ENCODE peak calls at places on chromosomes 11 and 22, in eight cellular contexts. E is fibroblast of the aortic adventitia, Z is neural progenitor cell, V is progenitor cell of endocrine pancreas, P is pancreas, D is heart right ventricle, K is chondrocyte, M is upper lobe of right lung. L is an unnamed sample.

GRCh38 chr11:121455115-121455514 is 2.3 kb upstream of the SORL1-AS1 start:
- DNase-seq in V (no peak), Z (no peak), E (no peak), M (no peak), P (no peak), D (no peak), K (no peak), L (no peak)

GRCh38 chr22:47002692-47003091 is 240.2 kb downstream of the TBC1D22A start:
- DNase-seq in V (no peak), E (no peak), M (no peak), P (no peak), K (no peak), D (no peak), Z (no peak), L (no peak)

GRCh38 chr22:45812910-45813309 is 141.3 kb downstream of the ATXN10 start:
- DNase-seq in D (no peak), P (no peak), K (no peak), Z (no peak), M (no peak), E (no peak), V (no peak), L (no peak)

GRCh38 chr11:57493507-57494503 is 21.7 kb downstream of the SLC43A1 start:
- DNase-seq in V (peak), D (no peak), P (peak), Z (peak), K (peak), E (no peak), M (peak), L (no peak)

GRCh38 chr11:86183694-86184093 is 60.9 kb upstream of the EED start:
- DNase-seq in M (no peak), P (no peak), D (no peak), Z (no peak), V (no peak), E (no peak), K (no peak), L (no peak)

GRCh38 chr11:10646956-10647355 is 46.6 kb downstream of the IRAG1 start:
- DNase-seq in Z (no peak), P (no peak), E (no peak), D (no peak), M (peak), K (no peak), V (no peak), L (no peak)

GRCh38 chr11:68024508-68024907 is 6.0 kb upstream of the NDUFS8 start:
- DNase-seq in E (no peak), V (no peak), D (no peak), P (no peak), M (no peak), K (no peak), Z (no peak), L (no peak)

GRCh38 chr11:75453916-75454655 is 21.1 kb upstream of the KLHL35 start:
- DNase-seq in P (no peak), K (no peak), V (no peak), E (peak), D (no peak), M (no peak), Z (no peak), L (peak)

GRCh38 chr11:64298966-64299846 is 952 bp upstream of the CATSPERZ start:
- DNase-seq in P (peak), V (no peak), M (peak), D (peak), E (no peak), Z (peak), K (no peak), L (peak)

GRCh38 chr11:48024635-48025071 is 44.3 kb downstream of the PTPRJ start:
- DNase-seq in V (no peak), K (no peak), M (no peak), D (no peak), E (no peak), P (no peak), Z (no peak), L (no peak)

GRCh38 chr11:95231881-95232605 is 1.0 kb upstream of the SESN3 start:
- DNase-seq in P (peak), V (peak), Z (peak), M (peak), E (peak), D (peak), K (peak), L (peak)

GRCh38 chr22:26409705-26410376 is 19.2 kb upstream of the ASPHD2 start:
- DNase-seq in Z (no peak), E (no peak), V (no peak), M (no peak), P (no peak), K (no peak), D (no peak), L (no peak)

GRCh38 chr11:75793966-75794365 is 21.0 kb upstream of the UVRAG start:
- DNase-seq in P (no peak), E (no peak), D (no peak), V (no peak), Z (no peak), M (no peak), K (no peak), L (no peak)

GRCh38 chr11:75492181-75492820 is 33.4 kb downstream of the GDPD5 start:
- DNase-seq in D (no peak), P (no peak), K (no peak), E (no peak), Z (no peak), V (no peak), M (no peak), L (no peak)

GRCh38 chr11:111691176-111691575 is 75.0 kb downstream of the PPP2R1B start:
- DNase-seq in Z (no peak), E (no peak), M (no peak), D (no peak), V (no peak), K (no peak), P (no peak), L (no peak)

GRCh38 chr11:87228820-87229219 is 191.1 kb downstream of the TMEM135 start:
- DNase-seq in E (no peak), D (no peak), M (no peak), P (no peak), V (no peak), Z (no peak), K (no peak), L (no peak)

GRCh38 chr22:19871845-19872778 is 17.4 kb upstream of the GNB1L start:
- DNase-seq in M (peak), Z (no peak), P (no peak), D (no peak), E (no peak), K (peak), V (no peak), L (no peak)

GRCh38 chr11:112784323-112785073 is 176.7 kb upstream of the NCAM1 start:
- DNase-seq in M (no peak), V (no peak), K (no peak), P (peak), D (peak), Z (peak), E (peak), L (peak)

GRCh38 chr11:92964471-92964870 is 5.0 kb upstream of the MTNR1B start:
- DNase-seq in K (no peak), E (no peak), V (no peak), Z (no peak), M (no peak), D (no peak), P (no peak), L (no peak)

GRCh38 chr22:36366291-36366708 is 21.5 kb downstream of the MYH9 start:
- DNase-seq in M (no peak), P (no peak), D (no peak), E (peak), V (no peak), K (no peak), Z (no peak), L (no peak)

DNA sequence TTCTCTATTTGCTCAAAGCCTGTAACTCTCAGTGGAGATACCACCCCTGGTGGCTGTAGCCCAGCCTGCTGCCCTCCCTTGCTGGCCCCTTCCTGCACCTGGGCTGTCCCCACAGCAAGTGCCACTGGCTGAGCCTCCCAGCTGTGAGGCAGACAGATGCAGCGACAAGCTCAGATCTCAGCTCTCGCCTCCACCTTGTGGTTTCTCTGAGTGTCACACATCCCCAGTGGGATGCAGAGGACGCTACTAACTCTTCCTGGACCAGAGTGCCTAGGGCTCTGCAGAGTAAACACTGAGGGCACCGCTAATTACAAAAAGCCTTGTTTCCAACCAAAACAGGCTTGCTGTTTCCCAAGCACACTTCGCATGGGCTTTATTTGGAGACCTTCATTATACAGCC is 8.9 kb downstream of the YPEL1 start:
- DNase-seq in E (no peak), Z (peak), M (no peak), V (peak), K (no peak), D (no peak), P (no peak), L (no peak)
- TF ChIP-seq CTCF in E (no peak), Z (peak), M (peak), V (peak), K (peak), D (no peak), P (peak), L (no peak)

DNA sequence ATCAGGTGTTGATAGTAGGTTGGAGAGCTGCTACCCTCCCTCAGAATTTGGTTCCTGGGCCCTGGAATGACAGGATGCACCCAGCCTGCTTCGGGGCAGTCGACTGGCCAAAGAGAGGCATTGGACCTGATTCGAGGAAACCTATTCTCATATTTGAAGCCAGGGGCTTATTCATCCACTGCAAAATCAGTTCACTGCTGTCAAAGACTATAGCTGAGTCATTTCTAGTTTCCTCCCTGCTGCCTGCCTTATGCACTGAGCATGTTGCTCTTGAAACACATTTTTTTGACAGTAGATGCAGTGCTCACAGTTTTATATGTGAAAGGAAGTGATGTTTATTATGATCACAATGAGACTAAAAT is 565.4 kb downstream of the ETS1 start:
- DNase-seq in Z (no peak), E (peak), D (no peak), V (no peak), P (no peak), K (no peak), M (no peak), L (no peak)
- TF ChIP-seq CTCF in Z (no peak), E (peak), D (no peak), V (no peak), P (no peak), K (peak), M (no peak), L (no peak)

GRCh38 chr22:32005453-32005852 is 37.6 kb upstream of the SLC5A1 start:
- DNase-seq in Z (no peak), V (no peak), E (peak), D (no peak), M (no peak), K (no peak), P (no peak), L (no peak)
- TF ChIP-seq CTCF in Z (no peak), V (no peak), E (peak), D (no peak), M (no peak), K (no peak), P (no peak), L (no peak)

DNA sequence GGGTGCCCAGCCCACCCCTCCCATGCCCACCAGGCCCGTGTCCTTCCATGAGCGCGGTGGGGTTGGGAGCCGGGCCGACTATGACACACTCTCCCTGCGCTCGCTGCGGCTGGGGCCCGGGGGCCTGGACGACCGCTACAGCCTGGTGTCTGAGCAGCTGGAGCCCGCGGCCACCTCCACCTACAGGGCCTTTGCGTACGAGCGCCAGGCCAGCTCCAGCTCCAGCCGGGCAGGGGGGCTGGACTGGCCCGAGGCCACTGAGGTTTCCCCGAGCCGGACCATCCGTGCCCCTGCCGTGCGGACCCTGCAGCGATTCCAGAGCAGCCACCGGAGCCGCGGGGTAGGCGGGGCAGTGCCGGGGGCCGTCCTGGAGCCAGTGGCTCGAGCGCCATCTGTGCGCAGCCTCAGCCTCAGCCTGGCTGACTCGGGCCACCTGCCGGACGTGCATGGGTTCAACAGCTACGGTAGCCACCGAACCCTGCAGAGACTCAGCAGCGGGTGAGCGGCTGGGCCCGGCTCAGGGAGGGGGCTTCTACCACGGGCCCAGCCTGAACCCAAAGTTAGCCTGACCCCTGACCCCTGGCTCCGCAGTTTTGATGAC is 3.0 kb downstream of the PKP3 start:
- DNase-seq in P (no peak), K (no peak), Z (no peak), E (peak), V (no peak), D (peak), M (no peak), L (no peak)
- TF ChIP-seq CTCF in P (no peak), K (no peak), Z (no peak), E (peak), V (no peak), D (peak), M (peak), L (peak)

GRCh38 chr11:117819096-117820040 is 5.2 kb downstream of the FXYD2 start:
- DNase-seq in Z (peak), M (no peak), K (peak), E (peak), D (peak), V (peak), P (peak), L (no peak)
- TF ChIP-seq CTCF in Z (peak), M (peak), K (peak), E (peak), D (peak), V (peak), P (peak), L (no peak)

GRCh38 chr11:70739811-70740474 is 341.6 kb downstream of the CTTN start:
- DNase-seq in E (no peak), K (peak), M (peak), D (no peak), V (no peak), P (no peak), Z (peak), L (no peak)
- TF ChIP-seq CTCF in E (no peak), K (peak), M (no peak), D (no peak), V (no peak), P (no peak), Z (peak), L (no peak)

DNA sequence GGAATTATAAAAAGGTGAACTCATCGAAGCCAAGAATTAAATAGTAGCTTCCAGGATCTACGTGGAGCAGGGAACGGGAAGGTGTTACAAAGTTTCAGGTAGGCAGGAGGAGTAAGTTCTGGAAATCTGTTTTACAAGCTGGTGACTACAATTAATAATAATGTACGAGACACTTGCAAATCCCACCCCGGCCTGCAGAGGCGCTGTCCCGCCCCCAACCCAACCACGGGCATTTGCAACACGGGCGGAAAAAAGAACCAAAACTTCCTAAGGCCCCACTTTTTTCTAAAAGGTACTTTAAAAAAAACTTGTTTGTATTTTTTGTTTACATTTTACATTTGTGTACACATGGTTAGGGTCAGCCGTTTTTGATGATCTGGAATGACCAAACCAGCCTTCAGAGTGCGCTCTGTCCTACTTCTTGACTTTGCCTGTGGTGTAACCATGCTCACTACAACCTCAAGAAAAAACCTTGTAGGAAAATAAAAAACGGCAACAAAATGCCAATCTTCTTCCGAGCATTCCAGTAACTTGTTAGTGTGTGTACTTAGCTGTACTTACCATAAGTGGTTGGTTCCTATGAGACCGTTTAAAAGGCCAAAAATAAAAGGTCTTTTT is 449.6 kb upstream of the B3GAT1 start:
- DNase-seq in K (no peak), P (no peak), E (no peak), Z (no peak), D (no peak), M (no peak), V (no peak), L (no peak)
- TF ChIP-seq CTCF in K (peak), P (no peak), E (no peak), Z (peak), D (no peak), M (peak), V (peak), L (no peak)

L was measured in tibial nerve.